ENCODE peak calls at places on chromosomes 12 and 14, in eight cellular contexts. Q is left ventricle myocardium inferior, X is endothelial cell, G is fibroblast of pulmonary artery, I is IMR-90, W is pancreas, R is Peyer's patch, Y is CD14-positive monocyte. J is an unnamed sample.

GRCh38 chr14:75249251-75249957 is 29.2 kb upstream of the FOS start:
- DNase-seq in Q (no peak), X (no peak), W (no peak), Y (no peak), R (peak; percentile 80), G (no peak), I (no peak), J (peak; percentile 12)

GRCh38 chr12:110930348-110931314 is 10.3 kb upstream of the MYL2 start:
- DNase-seq in G (no peak), Y (no peak), R (no peak), Q (no peak), W (no peak), X (no peak), I (no peak), J (no peak)

GRCh38 chr14:52906141-52906601 is 44.7 kb downstream of the FERMT2 start:
- DNase-seq in R (no peak), I (peak; percentile 93), Y (no peak), G (peak; percentile 85), W (no peak), Q (no peak), X (no peak), J (peak; percentile 94)

GRCh38 chr12:90653051-90653450 is 301.9 kb downstream of the CCER1 start:
- DNase-seq in R (no peak), Q (no peak), W (no peak), G (peak; percentile 11), X (no peak), I (peak; percentile 71), Y (no peak), J (no peak)

GRCh38 chr14:106343636-106344035 is 817.3 kb downstream of the TMEM121 start:
- DNase-seq in X (no peak), W (no peak), I (no peak), Y (no peak), G (no peak), Q (no peak), R (no peak), J (no peak)

GRCh38 chr14:79842270-79842669 is 369.0 kb downstream of the DIO2 start:
- DNase-seq in X (no peak), G (peak; percentile 67), Q (peak; percentile 46), Y (no peak), R (no peak), W (peak; percentile 34), I (peak; percentile 92), J (peak; percentile 66)

GRCh38 chr14:61472801-61473376 is 151.5 kb downstream of the PRKCH start:
- DNase-seq in W (no peak), R (peak; percentile 60), I (peak; percentile 24), X (no peak), G (peak; percentile 46), Q (no peak), Y (no peak), J (no peak)

GRCh38 chr14:104546021-104546491 is 33.5 kb upstream of the C14orf180 start:
- DNase-seq in R (no peak), Q (no peak), W (peak; percentile 9), X (no peak), Y (no peak), I (no peak), G (no peak), J (no peak)

GRCh38 chr12:110048242-110049027 is at the start of gene C12orf76:
- DNase-seq in W (peak; percentile 93), Y (peak; percentile 96), R (peak; percentile 93), G (peak; percentile 99), I (peak; percentile 96), X (peak; percentile 76), Q (peak; percentile 93), J (peak; percentile 99)

GRCh38 chr12:106108187-106108816 is 30.5 kb downstream of the NUAK1 start:
- DNase-seq in I (peak; percentile 65), Q (no peak), W (no peak), Y (no peak), R (no peak), G (peak; percentile 90), X (no peak), J (no peak)

GRCh38 chr12:6820171-6820570 is 1.4 kb upstream of the GPR162 start:
- DNase-seq in I (no peak), Y (peak; percentile 23), G (no peak), Q (no peak), R (no peak), X (no peak), W (no peak), J (no peak)

GRCh38 chr12:87491598-87491997 is 537.6 kb downstream of the C12orf50 start:
- DNase-seq in G (no peak), R (no peak), I (no peak), W (no peak), Y (no peak), Q (no peak), X (no peak), J (no peak)

GRCh38 chr14:100039903-100040302 is 25.3 kb upstream of the EVL start:
- DNase-seq in Q (no peak), G (no peak), R (no peak), X (no peak), I (no peak), W (no peak), Y (no peak), J (no peak)

GRCh38 chr12:108907861-108908302 is 28.0 kb downstream of the DAO start:
- DNase-seq in I (no peak), R (no peak), Y (peak; percentile 57), X (no peak), Q (no peak), W (no peak), G (no peak), J (peak; percentile 55)

GRCh38 chr12:89756100-89756637 is 47.5 kb upstream of the ATP2B1 start:
- DNase-seq in Y (peak; percentile 46), W (no peak), G (no peak), I (no peak), Q (no peak), R (no peak), X (no peak), J (no peak)

GRCh38 chr12:116294464-116295002 is 17.0 kb upstream of the MED13L start:
- DNase-seq in X (no peak), R (no peak), I (no peak), W (no peak), Y (no peak), G (no peak), Q (no peak), J (no peak)

GRCh38 chr12:4824415-4824814 is 85.3 kb upstream of the KCNA1 start:
- DNase-seq in G (peak; percentile 48), W (no peak), Y (no peak), R (no peak), X (no peak), Q (no peak), I (peak; percentile 74), J (peak; percentile 35)

GRCh38 chr12:2640709-2641108 is 154.1 kb upstream of the FKBP4 start:
- DNase-seq in G (peak; percentile 93), Y (peak; percentile 26), W (peak; percentile 26), I (peak; percentile 99), X (no peak), R (no peak), Q (peak; percentile 40), J (peak; percentile 81)

GRCh38 chr12:63041601-63042000 is 106.7 kb upstream of the PPM1H start:
- DNase-seq in Q (no peak), W (no peak), X (no peak), R (no peak), Y (no peak), I (no peak), G (no peak), J (no peak)

GRCh38 chr12:20681334-20681733 is 13.8 kb upstream of the SLCO1C1 start:
- DNase-seq in G (no peak), Y (no peak), R (no peak), I (no peak), X (no peak), W (no peak), Q (no peak), J (no peak)
- TF ChIP-seq CTCF in G (no peak), Y (no peak), R (no peak), I (no peak), X (no peak), W (no peak), Q (no peak), J (no peak)

GRCh38 chr12:81987351-81987750 is 228.2 kb upstream of the PPFIA2 start:
- DNase-seq in Q (no peak), I (no peak), G (no peak), X (no peak), Y (no peak), W (no peak), R (no peak), J (no peak)

GRCh38 chr12:81991868-81992267 is 232.7 kb upstream of the PPFIA2 start:
- DNase-seq in Y (no peak), R (no peak), G (no peak), W (no peak), X (no peak), I (no peak), Q (no peak), J (no peak)

GRCh38 chr12:81992461-81992860 is 233.3 kb upstream of the PPFIA2 start:
- DNase-seq in Q (no peak), G (no peak), W (no peak), Y (no peak), X (peak; percentile 24), I (no peak), R (peak; percentile 15), J (no peak)
- TF ChIP-seq CTCF in Q (peak; percentile 33), G (no peak), W (no peak), Y (peak; percentile 49), X (no peak), I (no peak), R (no peak), J (no peak)

GRCh38 chr12:26857465-26858176 is 24.6 kb upstream of the ITPR2 start:
- DNase-seq in I (no peak), X (no peak), Q (no peak), Y (no peak), R (no peak), G (peak; percentile 55), W (no peak), J (no peak)

GRCh38 chr12:26867084-26867483 is 34.1 kb upstream of the ITPR2 start:
- DNase-seq in R (no peak), X (no peak), I (no peak), Q (no peak), G (no peak), Y (no peak), W (no peak), J (no peak)

GRCh38 chr12:26868505-26869494 is 35.8 kb upstream of the ITPR2 start:
- DNase-seq in R (no peak), W (no peak), Y (no peak), G (no peak), I (no peak), X (no peak), Q (no peak), J (no peak)

GRCh38 chr12:26861690-26862089 is 28.7 kb upstream of the ITPR2 start:
- DNase-seq in Q (no peak), W (no peak), X (no peak), R (no peak), G (no peak), I (no peak), Y (no peak), J (no peak)

DNA sequence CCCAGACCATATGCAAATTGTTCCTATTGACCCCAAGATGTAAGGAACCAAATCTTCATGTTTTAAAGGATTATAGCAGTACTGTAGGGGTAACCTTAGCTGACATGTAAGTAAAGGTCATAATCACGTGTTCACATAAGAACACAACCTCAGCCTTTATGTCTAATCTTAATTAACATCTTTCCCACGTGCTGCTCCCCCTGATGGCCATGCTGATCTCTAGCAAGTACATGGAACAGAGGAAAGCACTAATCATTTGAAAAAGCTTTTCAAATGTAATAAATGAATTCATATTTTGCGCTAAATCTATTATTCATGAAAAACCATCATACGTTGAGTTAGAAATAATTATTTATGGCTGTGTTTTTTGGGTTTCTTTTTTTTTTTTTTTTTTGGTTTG is 30.5 kb upstream of the ITPR2 start:
- DNase-seq in I (peak; percentile 13), Q (no peak), W (no peak), X (no peak), Y (no peak), R (no peak), G (no peak), J (peak; percentile 28)
- TF ChIP-seq CTCF in I (peak; percentile 35), Q (no peak), W (no peak), X (no peak), Y (no peak), R (no peak), G (peak; percentile 37), J (peak; percentile 60)

GRCh38 chr14:50007123-50007903 is 109.1 kb downstream of the VCPKMT start:
- DNase-seq in G (no peak), X (no peak), W (no peak), I (no peak), R (no peak), Q (no peak), Y (no peak), J (peak; percentile 80)
- TF ChIP-seq CTCF in G (no peak), X (no peak), W (no peak), I (peak; percentile 3), R (no peak), Q (no peak), Y (no peak), J (peak; percentile 50)

J was measured in PC-3.